ENCODE peak calls at places on chromosomes 5 and 9, in four cellular contexts. O, C, R and S are unnamed samples.

GRCh38 chr9:3525088-3525835 is 539 bp downstream of the RFX3 start:
- DNase-seq in O (peak; percentile 32), C (no peak), R (no peak), S (no peak)

GRCh38 chr9:134720796-134721195 is 79.2 kb downstream of the COL5A1 start:
- DNase-seq in O (no peak), C (no peak), R (no peak), S (no peak)

GRCh38 chr5:55604611-55605067 is 69.9 kb upstream of the PLPP1 start:
- DNase-seq in O (no peak), C (peak; percentile 63), R (no peak), S (no peak)

GRCh38 chr9:129237804-129238203 is 59.7 kb upstream of the IER5L start:
- DNase-seq in O (no peak), C (no peak), R (no peak), S (no peak)

GRCh38 chr5:55821731-55822512 is 29.2 kb upstream of the IL31RA start:
- DNase-seq in O (peak; percentile 21), C (no peak), R (no peak), S (no peak)

GRCh38 chr9:130981002-130981760 is 27.8 kb upstream of the LAMC3 start:
- DNase-seq in O (no peak), C (no peak), R (no peak), S (no peak)

GRCh38 chr9:111807197-111807596 is 12.5 kb upstream of the SHOC1 start:
- DNase-seq in O (no peak), C (no peak), R (no peak), S (no peak)

GRCh38 chr9:34988218-34989055 is 1.1 kb upstream of the DNAJB5 start:
- DNase-seq in O (peak; percentile 42), C (no peak), R (no peak), S (no peak)

GRCh38 chr9:36893911-36894310 is 140.2 kb downstream of the PAX5 start:
- DNase-seq in O (no peak), C (no peak), R (no peak), S (no peak)

GRCh38 chr5:131640043-131640856 is 5.2 kb upstream of the RAPGEF6 start:
- DNase-seq in O (no peak), C (peak; percentile 21), R (no peak), S (no peak)

GRCh38 chr9:121835581-121836381 is 184.3 kb downstream of the DAB2IP start:
- DNase-seq in O (no peak), C (no peak), R (no peak), S (no peak)

GRCh38 chr5:126809932-126810331 is 33.0 kb downstream of the LMNB1 start:
- DNase-seq in O (no peak), C (no peak), R (no peak), S (no peak)

GRCh38 chr5:7474821-7475403 is 79.0 kb downstream of the ADCY2 start:
- DNase-seq in O (no peak), C (no peak), R (no peak), S (no peak)
- TF ChIP-seq CTCF in O (no peak), C (no peak), R (no peak), S (no peak)

DNA sequence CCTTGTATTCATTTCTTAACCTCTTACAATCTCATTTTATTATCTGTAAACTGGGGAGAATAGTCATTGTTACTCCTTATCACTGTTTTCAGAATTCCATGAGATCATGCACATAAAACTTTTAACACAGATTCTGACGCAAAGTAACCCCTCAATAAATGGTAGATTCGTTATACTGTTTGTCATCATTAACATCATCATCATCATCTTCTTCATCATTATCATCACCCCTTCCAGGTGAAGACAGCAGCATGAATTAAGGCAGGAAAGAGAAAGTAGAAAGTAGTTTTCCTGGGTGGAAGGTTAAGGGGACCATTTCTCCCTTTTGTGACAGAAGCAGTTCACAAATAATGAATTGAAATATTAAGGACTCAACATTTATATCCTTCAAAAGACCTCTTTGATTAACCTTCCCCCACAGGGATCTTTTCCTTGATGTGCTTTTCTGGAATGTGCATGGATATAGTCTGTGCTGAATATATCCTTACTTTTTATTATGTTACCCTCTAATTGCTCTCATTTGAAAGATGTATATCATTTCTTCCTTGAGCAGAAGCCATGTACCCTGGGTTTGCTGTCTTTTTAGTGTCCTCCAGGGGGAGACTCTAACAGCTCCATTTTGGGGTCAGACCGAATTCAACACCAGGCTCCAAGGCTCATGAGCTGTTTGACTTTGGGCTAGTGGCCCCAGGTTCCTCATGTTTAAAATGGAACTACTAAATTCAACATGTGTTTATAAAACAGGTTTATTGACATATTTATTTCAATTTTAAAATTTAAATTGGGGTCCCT is 1029.9 kb upstream of the WWC1 start:
- DNase-seq in O (peak; percentile 23), C (no peak), R (no peak), S (no peak)
- TF ChIP-seq CTCF in O (peak; percentile 69), C (peak; percentile 25), R (peak; percentile 22), S (peak; percentile 22)

DNA sequence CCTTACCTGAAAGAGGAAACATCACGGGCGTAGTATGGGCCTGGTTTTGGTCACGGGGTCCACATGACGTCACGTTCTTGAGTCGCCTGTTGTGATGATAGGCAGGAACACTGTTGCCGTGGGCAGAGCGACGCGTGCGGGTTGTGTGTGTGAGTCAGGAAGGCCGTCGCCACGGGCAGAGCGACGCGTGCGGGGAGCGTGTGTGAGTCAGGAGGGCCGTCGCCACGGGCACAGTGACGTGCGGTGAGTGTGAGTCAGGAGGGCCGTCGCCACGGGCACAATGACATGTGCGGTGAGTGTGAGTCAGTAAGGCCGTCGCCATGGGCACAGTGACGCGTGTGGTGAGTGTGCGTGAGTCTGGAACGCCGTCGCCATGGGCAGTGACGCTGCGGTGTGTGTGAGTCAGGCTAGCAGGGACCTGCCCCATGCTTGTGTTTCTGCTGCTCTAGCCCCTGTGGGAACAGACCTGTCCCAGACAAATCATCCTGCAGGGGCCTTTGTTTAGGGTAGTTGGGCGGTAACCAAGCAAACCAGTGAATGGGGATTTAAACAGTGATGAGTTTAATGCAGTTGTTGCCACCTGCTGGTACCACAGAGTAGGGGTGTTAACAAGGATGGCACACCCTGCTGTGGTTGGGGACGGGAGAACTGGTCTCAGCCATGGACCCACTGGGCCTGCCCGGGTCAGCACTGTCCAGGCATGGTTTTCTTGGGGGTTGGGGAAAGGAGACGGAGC is 19.8 kb downstream of the TRIP13 start:
- DNase-seq in O (peak; percentile 57), C (peak; percentile 95), R (no peak), S (peak; percentile 95)
- TF ChIP-seq CTCF in O (peak; percentile 24), C (peak; percentile 69), R (no peak), S (peak; percentile 46)

DNA sequence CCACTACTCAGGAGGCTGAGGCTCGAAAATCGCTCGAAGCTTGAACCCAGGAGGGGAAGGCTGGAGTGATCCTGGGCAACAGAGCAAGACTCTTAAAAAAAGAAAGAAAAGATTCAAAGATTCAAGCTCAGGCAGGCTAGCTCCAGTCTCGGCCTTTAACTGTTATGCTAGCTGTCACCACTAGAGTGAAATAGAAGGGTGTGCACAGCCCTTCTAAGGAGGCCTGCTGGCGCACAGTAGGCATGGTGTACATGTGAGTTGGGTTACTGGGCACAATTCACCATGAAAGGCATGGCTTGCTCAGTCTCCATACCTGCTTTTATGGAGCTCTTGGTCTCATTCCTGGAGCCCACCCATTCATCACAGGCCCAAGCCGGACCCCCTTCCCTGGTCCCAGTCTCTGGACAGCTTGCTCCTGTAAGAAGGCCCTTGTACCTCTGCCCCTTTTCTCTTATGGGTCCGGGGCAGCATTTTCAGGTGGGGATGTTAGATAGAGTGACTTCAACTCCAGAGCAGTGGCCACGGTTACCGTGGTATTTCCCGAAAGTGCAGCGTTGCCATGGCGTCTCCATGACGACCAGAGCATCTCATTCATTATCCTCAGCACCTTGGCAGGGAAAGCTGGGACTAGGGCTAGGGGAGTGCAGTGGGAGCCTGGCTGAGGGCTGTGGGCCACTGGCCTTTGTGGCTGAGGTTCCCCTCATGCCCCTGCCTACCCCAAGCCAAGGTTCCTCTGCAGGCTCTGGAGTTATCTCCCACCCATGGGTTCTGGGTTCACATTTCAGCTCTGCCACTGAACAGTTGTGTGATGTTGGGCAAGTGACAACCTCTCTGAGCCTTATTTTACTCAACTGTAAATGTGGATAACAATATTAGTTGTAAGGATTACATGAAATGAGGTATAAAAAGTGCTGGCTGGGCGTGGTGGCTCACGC is 5.7 kb downstream of the NDST1 start:
- DNase-seq in O (peak; percentile 41), C (no peak), R (no peak), S (no peak)
- TF ChIP-seq CTCF in O (peak; percentile 35), C (peak; percentile 60), R (peak; percentile 15), S (peak; percentile 23)

DNA sequence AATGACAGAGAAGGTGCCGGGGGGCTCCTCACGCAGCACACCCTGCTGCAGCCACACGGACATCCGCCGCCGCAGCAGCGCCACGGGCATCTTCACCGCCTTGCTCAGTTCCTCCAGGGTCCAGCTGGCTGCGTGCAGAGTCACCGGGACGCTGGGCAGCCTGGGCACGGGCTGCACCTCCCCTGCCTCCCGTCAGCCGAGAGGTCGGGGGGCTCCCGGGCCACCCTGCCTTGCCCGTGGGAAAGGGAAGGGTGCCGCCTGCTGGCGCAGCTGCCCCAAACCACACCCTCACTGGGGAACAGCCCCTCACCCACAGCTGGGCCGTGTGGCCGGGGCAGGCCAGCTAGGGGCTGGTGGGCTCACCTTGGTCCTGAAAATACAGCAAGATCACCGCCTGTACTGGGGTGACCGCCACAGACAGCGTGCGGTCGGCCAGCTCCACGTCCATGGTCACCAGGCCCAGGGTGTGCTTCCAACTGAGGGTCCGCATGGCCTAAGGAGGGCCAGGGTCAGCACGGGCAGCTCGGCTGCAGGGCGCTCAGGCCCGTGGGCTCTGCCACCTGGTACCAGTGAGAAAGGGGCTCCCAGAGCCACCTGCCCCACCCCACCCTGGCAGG is 3.6 kb upstream of the TMEM210 start:
- DNase-seq in O (peak; percentile 63), C (no peak), R (no peak), S (no peak)
- TF ChIP-seq CTCF in O (peak; percentile 50), C (peak; percentile 53), R (no peak), S (peak; percentile 20)

GRCh38 chr9:107471562-107471961 is 18.0 kb downstream of the KLF4 start:
- DNase-seq in O (no peak), C (no peak), R (no peak), S (no peak)

GRCh38 chr9:107472581-107473335 is 16.8 kb downstream of the KLF4 start:
- DNase-seq in O (no peak), C (no peak), R (no peak), S (no peak)

GRCh38 chr9:107478805-107479204 is 10.8 kb downstream of the KLF4 start:
- DNase-seq in O (no peak), C (no peak), R (no peak), S (no peak)

GRCh38 chr9:107474124-107474523 is 15.4 kb downstream of the KLF4 start:
- DNase-seq in O (no peak), C (no peak), R (no peak), S (no peak)
- TF ChIP-seq CTCF in O (no peak), C (no peak), R (no peak), S (no peak)

DNA sequence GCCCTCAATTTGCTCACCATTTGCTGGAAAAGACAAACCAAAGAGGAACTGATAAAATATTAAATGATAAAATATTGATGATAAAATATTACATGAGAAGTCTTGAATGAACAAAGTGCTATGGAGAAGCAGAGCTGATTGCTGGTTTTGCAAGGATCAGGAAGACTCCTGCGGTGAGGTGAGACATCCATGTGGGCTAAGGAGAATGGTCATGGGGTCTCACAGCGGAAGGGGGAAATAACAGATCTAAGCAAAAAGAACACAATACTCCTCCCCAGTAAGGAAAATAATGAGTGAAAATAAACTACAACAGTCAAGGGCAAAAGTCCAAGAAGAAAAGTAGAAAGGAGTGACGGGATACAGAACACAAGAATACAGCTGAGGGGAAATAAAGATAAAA is 146.8 kb downstream of the LURAP1L start:
- DNase-seq in O (no peak), C (no peak), R (no peak), S (no peak)
- TF ChIP-seq CTCF in O (no peak), C (no peak), R (no peak), S (no peak)

GRCh38 chr5:180117378-180117725 is 45.8 kb upstream of the RNF130 start:
- DNase-seq in O (no peak), C (no peak), R (no peak), S (no peak)
- TF ChIP-seq CTCF in O (no peak), C (no peak), R (no peak), S (no peak)